ENCODE peak calls at places on chromosome 10, in ten cellular contexts. Z is uterus; B is cardiac muscle cell; E is heart left ventricle; P is CD8-positive, alpha-beta T cell; T is spleen; U is upper lobe of right lung; M is MM.1S; I is A549; Y is hepatocyte. C is an unnamed sample.
A peak's percentile ranks its signal among the peaks of the same experiment; 100 is the strongest.

GRCh38 chr10:132518572-132519381 is 18.8 kb upstream of the INPP5A start:
- DNase-seq in Z (peak; percentile 63), B (peak; percentile 80), E (peak; percentile 88), P (no peak), T (peak; percentile 75), U (peak; percentile 90), M (no peak), I (no peak), Y (peak; percentile 86), C (peak; percentile 85)

GRCh38 chr10:22468570-22469320 is 123.4 kb downstream of the SPAG6 start:
- DNase-seq in Z (no peak), B (no peak), E (no peak), P (no peak), T (no peak), U (no peak), M (no peak), I (no peak), Y (no peak), C (no peak)

GRCh38 chr10:35322636-35323035 is 13.7 kb upstream of the CCNY start:
- DNase-seq in Z (no peak), B (no peak), E (no peak), P (no peak), T (no peak), U (no peak), M (no peak), I (no peak), Y (no peak), C (no peak)

GRCh38 chr10:132061030-132061429 is 4.7 kb upstream of the JAKMIP3 start:
- DNase-seq in Z (no peak), B (no peak), E (no peak), P (no peak), T (no peak), U (peak; percentile 21), M (no peak), I (no peak), Y (no peak), C (no peak)

GRCh38 chr10:1366811-1367425 is 310.7 kb downstream of the WDR37 start:
- DNase-seq in Z (no peak), B (no peak), E (no peak), P (no peak), T (no peak), U (peak; percentile 48), M (no peak), I (no peak), Y (no peak), C (no peak)

GRCh38 chr10:30510184-30510931 is 76.4 kb downstream of the MAP3K8 start:
- DNase-seq in Z (peak; percentile 54), B (no peak), E (no peak), P (no peak), T (no peak), U (no peak), M (peak; percentile 44), I (peak; percentile 79), Y (peak; percentile 33), C (no peak)

GRCh38 chr10:93334901-93335312 is 147.2 kb downstream of the MYOF start:
- DNase-seq in Z (no peak), B (no peak), E (no peak), P (no peak), T (no peak), U (no peak), M (no peak), I (no peak), Y (peak; percentile 11), C (no peak)

GRCh38 chr10:116444527-116445142 is 17.0 kb downstream of the PNLIPRP3 start:
- DNase-seq in Z (no peak), B (peak; percentile 70), E (no peak), P (no peak), T (no peak), U (no peak), M (peak; percentile 33), I (peak; percentile 20), Y (peak; percentile 63), C (no peak)

GRCh38 chr10:47164800-47165128 is 135.2 kb upstream of the GDF10 start:
- DNase-seq in Z (no peak), B (no peak), E (no peak), P (no peak), T (no peak), U (no peak), M (no peak), I (no peak), Y (no peak), C (no peak)

GRCh38 chr10:13990392-13990805 is 340.3 kb downstream of the FRMD4A start:
- DNase-seq in Z (peak; percentile 48), B (peak; percentile 72), E (peak; percentile 68), P (no peak), T (no peak), U (no peak), M (no peak), I (no peak), Y (no peak), C (no peak)

GRCh38 chr10:71548494-71548846 is 151.8 kb downstream of the CDH23 start:
- DNase-seq in Z (no peak), B (no peak), E (no peak), P (no peak), T (no peak), U (no peak), M (peak; percentile 24), I (peak; percentile 39), Y (peak; percentile 46), C (no peak)

GRCh38 chr10:80457554-80458262 is 3.6 kb downstream of the TSPAN14 start:
- DNase-seq in Z (no peak), B (no peak), E (no peak), P (no peak), T (peak; percentile 65), U (no peak), M (no peak), I (no peak), Y (no peak), C (no peak)

GRCh38 chr10:80459047-80459865 is 5.1 kb downstream of the TSPAN14 start:
- DNase-seq in Z (no peak), B (no peak), E (peak; percentile 80), P (peak; percentile 75), T (peak; percentile 93), U (peak; percentile 90), M (peak; percentile 69), I (no peak), Y (no peak), C (peak; percentile 90)

GRCh38 chr10:80460399-80461207 is 6.5 kb downstream of the TSPAN14 start:
- DNase-seq in Z (no peak), B (no peak), E (no peak), P (no peak), T (no peak), U (peak; percentile 85), M (no peak), I (no peak), Y (peak; percentile 83), C (peak; percentile 82)

GRCh38 chr10:80458638-80459037 is 4.5 kb downstream of the TSPAN14 start:
- DNase-seq in Z (no peak), B (no peak), E (no peak), P (no peak), T (no peak), U (no peak), M (no peak), I (no peak), Y (no peak), C (no peak)

DNA sequence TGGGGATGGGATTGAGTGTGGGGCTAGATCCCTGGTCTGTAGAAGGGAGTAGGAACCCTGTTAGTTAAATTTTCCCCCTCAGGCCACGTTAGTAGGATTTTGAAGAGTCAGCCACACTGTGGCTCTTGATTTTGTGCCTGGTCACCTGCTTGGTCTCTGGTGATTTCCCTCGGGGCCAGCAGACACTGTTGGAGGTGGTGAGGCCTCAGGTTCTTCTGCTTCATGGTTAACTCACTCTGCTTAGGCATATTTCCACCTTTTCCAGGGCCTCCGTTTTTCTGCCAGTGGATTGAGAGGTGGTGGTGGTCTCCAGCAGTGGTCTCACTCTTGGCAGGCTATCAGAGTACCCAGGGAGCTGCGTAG is 4.1 kb downstream of the TSPAN14 start:
- DNase-seq in Z (no peak), B (no peak), E (no peak), P (no peak), T (no peak), U (no peak), M (no peak), I (no peak), Y (no peak), C (no peak)
- H3K27ac ChIP-seq in Z (peak overlapping the region; percentile 83), B (no peak overlapping the region), E (no peak overlapping the region), P (peak overlapping the region; percentile 27), T (peak overlapping the region; percentile 85), U (peak overlapping the region; percentile 98), M (no peak overlapping the region), I (peak overlapping the region; percentile 100), Y (peak overlapping the region; percentile 79), C (peak overlapping the region; percentile 81)

DNA sequence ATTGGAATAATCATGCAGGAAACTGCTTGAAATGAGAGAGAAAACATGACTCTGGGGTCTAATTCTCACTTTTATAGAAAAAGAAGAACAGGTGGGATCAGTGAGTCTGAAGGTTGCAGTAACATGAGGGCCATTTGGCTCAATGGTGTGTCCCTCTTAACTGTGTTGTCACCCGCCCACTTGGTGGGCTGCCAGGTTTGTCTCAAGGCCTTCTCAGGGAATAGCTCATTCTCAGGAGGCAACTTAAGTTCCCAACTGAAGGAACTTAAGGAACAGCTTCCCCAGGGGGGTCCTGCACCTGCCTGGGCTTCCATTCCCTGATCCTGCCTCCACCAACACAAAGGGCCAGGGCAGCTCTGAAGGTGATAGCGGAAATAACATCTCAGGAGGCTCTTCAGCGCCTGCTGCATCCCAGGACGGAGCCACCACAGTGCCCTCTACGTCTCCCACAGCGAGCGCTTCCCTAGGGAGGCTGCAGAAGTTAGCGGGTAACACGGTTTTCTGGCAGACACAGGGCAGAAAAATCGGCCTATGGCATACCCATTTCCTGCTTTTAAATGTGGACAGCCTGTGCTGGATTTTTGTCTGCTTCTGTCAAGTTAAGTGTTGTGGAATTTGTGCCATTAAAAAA is 88.8 kb downstream of the ZRANB1 start:
- DNase-seq in Z (no peak), B (no peak), E (no peak), P (no peak), T (no peak), U (no peak), M (no peak), I (no peak), Y (no peak), C (no peak)
- TF ChIP-seq CTCF in Z (no peak), B (no peak), E (no peak), P (no peak), T (no peak), U (no peak), M (no peak), I (no peak), Y (no peak), C (no peak)

DNA sequence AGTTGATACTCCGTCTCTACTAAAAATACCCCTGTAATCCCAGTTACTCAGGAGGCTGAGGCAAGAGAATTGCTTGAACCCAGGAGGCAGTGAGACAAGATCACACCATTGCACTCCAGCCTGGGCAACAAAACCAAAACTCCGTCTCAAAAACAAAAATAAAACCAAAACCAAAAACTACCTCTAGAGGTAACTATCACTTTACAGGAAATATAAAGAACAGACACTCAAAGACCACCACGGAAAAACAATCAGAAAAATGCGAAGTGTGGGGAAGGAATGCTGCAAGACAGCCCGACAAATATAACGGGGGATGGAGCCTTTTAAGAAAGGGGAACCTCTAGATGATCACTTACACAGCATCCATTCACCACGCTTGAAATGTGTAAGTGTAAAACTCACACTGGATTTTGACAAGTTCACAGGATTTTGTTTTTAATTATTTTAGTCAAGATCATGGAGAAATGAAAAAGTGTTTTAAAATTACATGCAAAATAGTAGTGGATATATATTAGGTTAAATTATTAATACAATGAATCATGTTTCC is 4.2 kb downstream of the HNRNPF start:
- DNase-seq in Z (no peak), B (no peak), E (no peak), P (no peak), T (no peak), U (no peak), M (peak; percentile 66), I (no peak), Y (no peak), C (no peak)
- H3K4me3 ChIP-seq in Z (no peak overlapping the region), B (no peak overlapping the region), E (no peak overlapping the region), P (peak overlapping the region; percentile 31), T (peak overlapping the region; percentile 15), U (peak overlapping the region; percentile 91), M (peak overlapping the region; percentile 91), I (peak overlapping the region; percentile 11), Y (no peak overlapping the region), C (peak overlapping the region; percentile 79)

GRCh38 chr10:25061711-25062455 is 45.5 kb downstream of the THNSL1 start:
- DNase-seq in Z (no peak), B (no peak), E (no peak), P (no peak), T (no peak), U (no peak), M (no peak), I (no peak), Y (peak; percentile 51), C (no peak)
- H3K27ac ChIP-seq in Z (no peak overlapping the region), B (no peak overlapping the region), E (no peak overlapping the region), P (no peak overlapping the region), T (no peak overlapping the region), U (peak overlapping the region; percentile 47), M (no peak overlapping the region), I (peak overlapping the region; percentile 95), Y (peak overlapping the region; percentile 99), C (peak overlapping the region; percentile 64)